ENCODE peak calls at places on chromosomes 2 and 18, in five cellular contexts. M is left ventricle myocardium inferior, J is pancreas, I is bronchial epithelial cell, K is thyroid gland. X is an unnamed sample.

GRCh38 chr2:136045344-136045743 is 59.9 kb upstream of the DARS1 start:
- DNase-seq in J (no peak), M (no peak), I (no peak), K (no peak), X (no peak)

GRCh38 chr2:66850406-66850805 is 415.5 kb downstream of the MEIS1 start:
- DNase-seq in I (no peak), K (no peak), J (peak; percentile 36), M (no peak), X (no peak)

GRCh38 chr2:46804794-46805193 is 110.8 kb downstream of the MCFD2 start:
- DNase-seq in K (no peak), M (no peak), I (no peak), J (no peak), X (no peak)

GRCh38 chr2:149860276-149860921 is 272.8 kb upstream of the MMADHC start:
- DNase-seq in I (no peak), M (peak; percentile 18), K (peak; percentile 34), J (no peak), X (no peak)

GRCh38 chr18:7116832-7117389 is 686 bp downstream of the LAMA1 start:
- DNase-seq in I (no peak), J (no peak), M (no peak), K (no peak), X (no peak)

GRCh38 chr2:58032751-58033055 is 13.9 kb upstream of the VRK2 start:
- DNase-seq in I (no peak), M (no peak), J (no peak), K (no peak), X (no peak)

GRCh38 chr2:119491776-119492525 is 32.3 kb downstream of the SCTR start:
- DNase-seq in I (peak; percentile 93), M (no peak), K (peak; percentile 75), J (no peak), X (no peak)

GRCh38 chr18:75269696-75270095 is 59.1 kb downstream of the TSHZ1 start:
- DNase-seq in M (no peak), I (no peak), J (no peak), K (no peak), X (no peak)

GRCh38 chr2:98517636-98518035 is 73.0 kb downstream of the INPP4A start:
- DNase-seq in J (no peak), I (no peak), M (no peak), K (no peak), X (no peak)

GRCh38 chr2:195848119-195848899 is 191.3 kb downstream of the SLC39A10 start:
- DNase-seq in K (no peak), J (no peak), M (no peak), I (no peak), X (no peak)

GRCh38 chr18:3449702-3450357 is at the start of gene TGIF1:
- DNase-seq in I (peak; percentile 54), M (peak; percentile 83), J (peak; percentile 86), K (peak; percentile 91), X (no peak)

GRCh38 chr2:55010915-55011314 is 39.3 kb downstream of the RTN4 start:
- DNase-seq in J (no peak), M (no peak), I (peak; percentile 63), K (peak; percentile 33), X (no peak)

GRCh38 chr2:113053666-113054435 is 1.2 kb upstream of the IL36B start:
- DNase-seq in J (no peak), K (no peak), I (peak; percentile 35), M (no peak), X (no peak)

GRCh38 chr2:95319481-95320343 is 22.6 kb downstream of the KCNIP3 start:
- DNase-seq in J (peak; percentile 13), M (no peak), K (no peak), I (no peak), X (no peak)

GRCh38 chr2:72864500-72864899 is 22.7 kb upstream of the SPR start:
- DNase-seq in I (peak; percentile 93), K (no peak), J (no peak), M (no peak), X (peak; percentile 46)

GRCh38 chr18:78803104-78803503 is 176.5 kb upstream of the SALL3 start:
- DNase-seq in M (no peak), I (no peak), K (no peak), J (no peak), X (no peak)

GRCh38 chr18:33914399-33914798 is 310.3 kb downstream of the NOL4 start:
- DNase-seq in M (no peak), J (no peak), I (peak; percentile 77), K (no peak), X (no peak)

DNA sequence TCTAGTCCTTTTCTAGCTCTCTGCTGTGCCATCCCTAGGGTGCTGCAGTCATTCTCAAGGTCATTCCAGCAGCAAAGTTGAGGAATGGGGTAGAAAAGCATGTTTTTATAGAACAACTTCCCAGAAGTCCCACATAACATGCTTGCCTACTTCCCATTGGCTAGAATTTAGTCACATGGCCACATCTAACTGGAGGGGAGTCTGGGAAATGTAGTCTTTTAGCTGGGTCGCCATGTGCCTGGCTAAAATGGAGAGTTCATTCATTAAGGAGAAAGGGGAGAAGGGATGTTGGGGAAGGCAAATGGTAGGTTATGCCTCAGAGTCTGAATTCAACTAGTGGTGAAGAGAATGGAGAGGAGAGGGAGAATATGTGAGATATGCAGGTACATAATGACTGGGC is 85.7 kb downstream of the SLC4A3 start:
- DNase-seq in K (no peak), J (no peak), I (peak; percentile 44), M (no peak), X (no peak)
- H3K4me3 ChIP-seq in K (no peak overlapping the region), J (no peak overlapping the region), I (no peak overlapping the region), M (no peak overlapping the region), X (no peak overlapping the region)

GRCh38 chr18:68733693-68734092 is 18.8 kb upstream of the TMX3 start:
- DNase-seq in M (no peak), K (no peak), J (no peak), I (peak; percentile 7), X (no peak)
- TF ChIP-seq CTCF in M (no peak), K (no peak), J (no peak), I (no peak), X (peak; percentile 5)

GRCh38 chr2:236166157-236166780 is 1.9 kb downstream of the GBX2 start:
- DNase-seq in J (no peak), M (no peak), I (no peak), K (peak; percentile 13), X (no peak)
- H3K27me3 ChIP-seq in J (peaks cover 10% of the 10 kb centered on the region), M (peaks cover 100% of the 10 kb centered on the region), I (peaks cover 62% of the 10 kb centered on the region), K (peaks cover 67% of the 10 kb centered on the region), X (peaks cover 1% of the 10 kb centered on the region)

DNA sequence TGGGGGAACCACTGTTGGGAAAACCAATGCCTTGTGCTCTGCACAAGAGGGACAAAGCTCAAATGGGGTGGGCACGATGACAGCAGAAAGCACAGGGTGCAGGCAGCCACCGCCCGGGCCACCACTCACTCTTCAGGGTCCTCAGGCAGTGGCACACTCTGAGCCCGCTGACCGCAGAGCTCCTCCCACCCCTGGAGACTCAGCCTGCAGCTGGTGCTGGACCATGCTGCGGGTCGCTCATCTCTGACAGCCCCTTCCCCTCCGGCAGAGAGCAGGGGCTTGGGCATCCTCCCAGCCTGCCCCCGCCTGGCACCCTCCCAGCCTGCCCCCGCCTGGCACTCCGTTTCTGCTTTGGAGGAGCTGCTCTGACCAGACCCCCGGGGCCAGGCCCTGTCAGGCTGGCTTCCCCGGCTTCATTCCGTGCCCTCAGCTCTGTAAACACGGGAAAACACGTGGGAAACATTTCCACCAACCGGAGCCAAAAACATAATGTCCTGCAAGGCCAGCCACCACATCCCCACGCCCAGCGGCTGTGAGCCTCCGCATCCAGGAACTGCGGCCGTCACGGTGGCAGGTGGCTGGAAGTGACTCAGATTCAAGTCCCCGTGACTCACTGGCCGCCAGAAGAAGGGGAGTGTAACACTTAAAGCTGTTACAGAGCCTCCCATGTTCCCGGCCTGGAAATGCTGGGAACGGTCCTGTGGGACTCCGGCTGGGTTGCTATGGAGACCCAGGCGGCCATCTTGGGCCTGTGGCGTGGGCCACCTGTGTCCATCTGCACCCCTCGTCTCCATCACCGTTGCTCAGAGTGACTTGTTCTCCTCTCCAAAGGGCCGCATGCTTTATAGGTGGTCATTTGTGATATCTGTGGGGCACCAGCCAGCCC is 6.8 kb upstream of the SNED1 start:
- DNase-seq in K (peak; percentile 62), J (peak; percentile 79), M (peak; percentile 86), I (peak; percentile 77), X (no peak)
- H3K4me3 ChIP-seq in K (no peak overlapping the region), J (no peak overlapping the region), M (peak overlapping the region; percentile 22), I (no peak overlapping the region), X (no peak overlapping the region)